ENCODE peak calls at places on chromosomes 11 and 22, in seven cellular contexts. One of them, this sample, is unnamed.

GRCh38 chr11:76666830-76667229 is 3.7 kb downstream of the LRRC32 start:
- DNase-seq in CD4-positive, CD25-positive, alpha-beta regulatory T cell: no peak
- DNase-seq in Calu3: no peak
- DNase-seq in endodermal cell: no peak
- DNase-seq in GM04503: no peak
- DNase-seq in CD8-positive, alpha-beta memory T cell: no peak
- DNase-seq in nephron progenitor cell: no peak
- DNase-seq in this sample: no peak

GRCh38 chr11:18209058-18209457 is 27.5 kb downstream of the SAA4 start:
- DNase-seq in CD4-positive, CD25-positive, alpha-beta regulatory T cell: no peak
- DNase-seq in Calu3: no peak
- DNase-seq in endodermal cell: no peak
- DNase-seq in GM04503: no peak
- DNase-seq in CD8-positive, alpha-beta memory T cell: no peak
- DNase-seq in nephron progenitor cell: no peak
- DNase-seq in this sample: no peak

GRCh38 chr22:48943567-48944432 is 883.9 kb downstream of the BRD1 start:
- DNase-seq in CD4-positive, CD25-positive, alpha-beta regulatory T cell: no peak
- DNase-seq in Calu3: no peak
- DNase-seq in endodermal cell: peak; percentile 82
- DNase-seq in GM04503: no peak
- DNase-seq in CD8-positive, alpha-beta memory T cell: no peak
- DNase-seq in nephron progenitor cell: peak; percentile 55
- DNase-seq in this sample: peak; percentile 72

GRCh38 chr22:49354516-49355205 is 473.0 kb downstream of the BRD1 start:
- DNase-seq in CD4-positive, CD25-positive, alpha-beta regulatory T cell: no peak
- DNase-seq in Calu3: no peak
- DNase-seq in endodermal cell: no peak
- DNase-seq in GM04503: no peak
- DNase-seq in CD8-positive, alpha-beta memory T cell: no peak
- DNase-seq in nephron progenitor cell: no peak
- DNase-seq in this sample: no peak

GRCh38 chr11:118610220-118610772 is 2.9 kb downstream of the PHLDB1 start:
- DNase-seq in CD4-positive, CD25-positive, alpha-beta regulatory T cell: no peak
- DNase-seq in Calu3: no peak
- DNase-seq in endodermal cell: peak; percentile 81
- DNase-seq in GM04503: no peak
- DNase-seq in CD8-positive, alpha-beta memory T cell: peak; percentile 21
- DNase-seq in nephron progenitor cell: peak; percentile 24
- DNase-seq in this sample: no peak

GRCh38 chr11:58498464-58498863 is 9.4 kb downstream of the OR5B21 start:
- DNase-seq in CD4-positive, CD25-positive, alpha-beta regulatory T cell: no peak
- DNase-seq in Calu3: no peak
- DNase-seq in endodermal cell: no peak
- DNase-seq in GM04503: no peak
- DNase-seq in CD8-positive, alpha-beta memory T cell: peak; percentile 20
- DNase-seq in nephron progenitor cell: no peak
- DNase-seq in this sample: no peak

GRCh38 chr22:46069518-46070214 is 80.7 kb upstream of the PPARA start:
- DNase-seq in CD4-positive, CD25-positive, alpha-beta regulatory T cell: no peak
- DNase-seq in Calu3: peak; percentile 95
- DNase-seq in endodermal cell: no peak
- DNase-seq in GM04503: no peak
- DNase-seq in CD8-positive, alpha-beta memory T cell: peak; percentile 21
- DNase-seq in nephron progenitor cell: no peak
- DNase-seq in this sample: no peak

GRCh38 chr11:132115454-132115853 is 745.0 kb downstream of the NTM start:
- DNase-seq in CD4-positive, CD25-positive, alpha-beta regulatory T cell: no peak
- DNase-seq in Calu3: no peak
- DNase-seq in endodermal cell: peak; percentile 64
- DNase-seq in GM04503: no peak
- DNase-seq in CD8-positive, alpha-beta memory T cell: no peak
- DNase-seq in nephron progenitor cell: no peak
- DNase-seq in this sample: no peak

GRCh38 chr11:19506803-19507466 is 205.7 kb upstream of the NAV2 start:
- DNase-seq in CD4-positive, CD25-positive, alpha-beta regulatory T cell: no peak
- DNase-seq in Calu3: no peak
- DNase-seq in endodermal cell: no peak
- DNase-seq in GM04503: no peak
- DNase-seq in CD8-positive, alpha-beta memory T cell: no peak
- DNase-seq in nephron progenitor cell: no peak
- DNase-seq in this sample: no peak

GRCh38 chr22:19239464-19239863 is 52.1 kb downstream of the CLTCL1 start:
- DNase-seq in CD4-positive, CD25-positive, alpha-beta regulatory T cell: no peak
- DNase-seq in Calu3: no peak
- DNase-seq in endodermal cell: no peak
- DNase-seq in GM04503: no peak
- DNase-seq in CD8-positive, alpha-beta memory T cell: no peak
- DNase-seq in nephron progenitor cell: no peak
- DNase-seq in this sample: no peak

GRCh38 chr11:133955945-133956421 is 785 bp downstream of the IGSF9B start:
- DNase-seq in CD4-positive, CD25-positive, alpha-beta regulatory T cell: peak; percentile 6
- DNase-seq in Calu3: no peak
- DNase-seq in endodermal cell: peak; percentile 62
- DNase-seq in GM04503: no peak
- DNase-seq in CD8-positive, alpha-beta memory T cell: no peak
- DNase-seq in nephron progenitor cell: peak; percentile 45
- DNase-seq in this sample: no peak

GRCh38 chr11:8127442-8127841 is 41.4 kb downstream of the RIC3 start:
- DNase-seq in CD4-positive, CD25-positive, alpha-beta regulatory T cell: no peak
- DNase-seq in Calu3: no peak
- DNase-seq in endodermal cell: no peak
- DNase-seq in GM04503: no peak
- DNase-seq in CD8-positive, alpha-beta memory T cell: no peak
- DNase-seq in nephron progenitor cell: no peak
- DNase-seq in this sample: no peak

GRCh38 chr11:23688835-23689234 is 808.0 kb upstream of the LUZP2 start:
- DNase-seq in CD4-positive, CD25-positive, alpha-beta regulatory T cell: no peak
- DNase-seq in Calu3: no peak
- DNase-seq in endodermal cell: no peak
- DNase-seq in GM04503: no peak
- DNase-seq in CD8-positive, alpha-beta memory T cell: no peak
- DNase-seq in nephron progenitor cell: no peak
- DNase-seq in this sample: no peak

GRCh38 chr11:131038597-131038996 is 122.3 kb upstream of the SNX19 start:
- DNase-seq in CD4-positive, CD25-positive, alpha-beta regulatory T cell: no peak
- DNase-seq in Calu3: no peak
- DNase-seq in endodermal cell: peak; percentile 67
- DNase-seq in GM04503: no peak
- DNase-seq in CD8-positive, alpha-beta memory T cell: no peak
- DNase-seq in nephron progenitor cell: no peak
- DNase-seq in this sample: no peak

GRCh38 chr11:41102471-41102870 is 357.0 kb downstream of the LRRC4C start:
- DNase-seq in CD4-positive, CD25-positive, alpha-beta regulatory T cell: no peak
- DNase-seq in Calu3: no peak
- DNase-seq in endodermal cell: no peak
- DNase-seq in GM04503: no peak
- DNase-seq in CD8-positive, alpha-beta memory T cell: no peak
- DNase-seq in nephron progenitor cell: no peak
- DNase-seq in this sample: no peak

GRCh38 chr11:34052608-34053160 is 1.2 kb downstream of the CAPRIN1 start:
- DNase-seq in CD4-positive, CD25-positive, alpha-beta regulatory T cell: no peak
- DNase-seq in Calu3: peak; percentile 9
- DNase-seq in endodermal cell: peak; percentile 67
- DNase-seq in GM04503: no peak
- DNase-seq in CD8-positive, alpha-beta memory T cell: no peak
- DNase-seq in nephron progenitor cell: peak; percentile 20
- DNase-seq in this sample: peak; percentile 19

GRCh38 chr22:37633082-37633692 is 6.3 kb upstream of the SH3BP1 start:
- DNase-seq in CD4-positive, CD25-positive, alpha-beta regulatory T cell: no peak
- DNase-seq in Calu3: no peak
- DNase-seq in endodermal cell: no peak
- DNase-seq in GM04503: no peak
- DNase-seq in CD8-positive, alpha-beta memory T cell: peak; percentile 62
- DNase-seq in nephron progenitor cell: no peak
- DNase-seq in this sample: no peak

GRCh38 chr22:17086301-17086700 is 1.5 kb downstream of the IL17RA start:
- DNase-seq in CD4-positive, CD25-positive, alpha-beta regulatory T cell: no peak
- DNase-seq in Calu3: no peak
- DNase-seq in endodermal cell: peak; percentile 41
- DNase-seq in GM04503: no peak
- DNase-seq in CD8-positive, alpha-beta memory T cell: peak; percentile 40
- DNase-seq in nephron progenitor cell: no peak
- DNase-seq in this sample: no peak

GRCh38 chr11:16911186-16911585 is 103.0 kb downstream of the PLEKHA7 start:
- DNase-seq in CD4-positive, CD25-positive, alpha-beta regulatory T cell: no peak
- DNase-seq in Calu3: no peak
- DNase-seq in endodermal cell: no peak
- DNase-seq in GM04503: no peak
- DNase-seq in CD8-positive, alpha-beta memory T cell: no peak
- DNase-seq in nephron progenitor cell: no peak
- DNase-seq in this sample: no peak

This sample was measured in ELF-1.